ENCODE peak calls at places on chromosomes 4 and X, in eight cellular contexts. X is stimulated activated CD8-positive, alpha-beta memory T cell treated with anti-CD3 and anti-CD28 coated beads, Interleukin-15, amount 100 ng/mL, for 24 hours; R is A673; K is fibroblast of lung; P is kidney glomerular epithelial cell; Q is activated naive CD8-positive, alpha-beta T cell treated with anti-CD3 and anti-CD28 coated beads, Interleukin-2, amount 50 U/mL, for 24 hours; S is trophoblast cell; D is stimulated activated naive B cell treated with anti-CD40 and anti-IgM and Interleukin-4, amounts not matched to agents 10 μg/mL and 1 μg/mL and 100 μg/mL, for 72 hours. N is an unnamed sample.

GRCh38 chr4:185839204-185839712 is 27.3 kb upstream of the SORBS2 start:
- DNase-seq in X (no peak), R (peak; percentile 88), K (peak; percentile 97), P (peak; percentile 94), Q (no peak), S (peak; percentile 73), D (no peak), N (no peak)

GRCh38 chrX:24146283-24146865 is 3.2 kb upstream of the ZFX start:
- DNase-seq in X (no peak), R (peak; percentile 34), K (no peak), P (no peak), Q (no peak), S (no peak), D (no peak), N (no peak)

GRCh38 chr4:6942238-6942800 is 32.7 kb downstream of the TBC1D14 start:
- DNase-seq in X (no peak), R (peak; percentile 39), K (peak; percentile 95), P (peak; percentile 88), Q (no peak), S (peak; percentile 79), D (no peak), N (no peak)

GRCh38 chr4:7757501-7758443 is 181.9 kb downstream of the AFAP1 start:
- DNase-seq in X (no peak), R (peak; percentile 26), K (no peak), P (no peak), Q (no peak), S (no peak), D (no peak), N (no peak)

GRCh38 chrX:154967603-154968002 is 54.9 kb downstream of the F8 start:
- DNase-seq in X (no peak), R (no peak), K (peak; percentile 3), P (no peak), Q (no peak), S (no peak), D (no peak), N (no peak)

GRCh38 chr4:184066584-184067300 is 150.9 kb downstream of the ENPP6 start:
- DNase-seq in X (no peak), R (peak; percentile 66), K (no peak), P (no peak), Q (no peak), S (no peak), D (no peak), N (no peak)

GRCh38 chr4:20395160-20395773 is 143.6 kb downstream of the SLIT2 start:
- DNase-seq in X (no peak), R (peak; percentile 74), K (peak; percentile 14), P (peak; percentile 13), Q (peak; percentile 15), S (peak; percentile 8), D (no peak), N (no peak)

GRCh38 chr4:20698382-20698781 is 1.9 kb upstream of the PACRGL start:
- DNase-seq in X (no peak), R (peak; percentile 36), K (no peak), P (no peak), Q (no peak), S (no peak), D (no peak), N (no peak)

GRCh38 chr4:48710446-48711209 is 69.5 kb downstream of the FRYL start:
- DNase-seq in X (no peak), R (no peak), K (peak; percentile 25), P (no peak), Q (no peak), S (no peak), D (no peak), N (no peak)